ENCODE peak calls at places on chromosomes 4 and X, in six cellular contexts. F is GM12878, M is HepG2, Q is K562, Y is GM12891, N is H1. V is an unnamed sample.

GRCh38 chr4:165384608-165385007 is 5.8 kb downstream of the CPE start:
- DNase-seq in F (no peak), M (peak; percentile 23), Q (no peak), Y (no peak), N (no peak), V (no peak)

GRCh38 chr4:18248611-18249010 is 227.1 kb upstream of the LCORL start:
- DNase-seq in F (no peak), M (no peak), Q (no peak), Y (no peak), N (no peak), V (no peak)

GRCh38 chrX:137573356-137574101 is 7.6 kb downstream of the ZIC3 start:
- DNase-seq in F (no peak), M (no peak), Q (no peak), Y (no peak), N (peak; percentile 60), V (no peak)

GRCh38 chrX:138745215-138745614 is 33.7 kb upstream of the FGF13 start:
- DNase-seq in F (peak; percentile 8), M (peak; percentile 12), Q (peak; percentile 59), Y (no peak), N (no peak), V (peak; percentile 1)

GRCh38 chrX:136176399-136176825 is 29.1 kb downstream of the FHL1 start:
- DNase-seq in F (no peak), M (no peak), Q (no peak), Y (no peak), N (no peak), V (no peak)

GRCh38 chr4:4217123-4217522 is 9.6 kb downstream of the OTOP1 start:
- DNase-seq in F (no peak), M (no peak), Q (no peak), Y (no peak), N (no peak), V (no peak)

GRCh38 chrX:108699368-108699767 is 37.0 kb downstream of the IRS4 start:
- DNase-seq in F (peak; percentile 7), M (peak; percentile 13), Q (peak; percentile 5), Y (no peak), N (no peak), V (no peak)

GRCh38 chr4:180449395-180449956 is 1793.7 kb upstream of the TENM3 start:
- DNase-seq in F (no peak), M (peak; percentile 46), Q (no peak), Y (peak; percentile 5), N (no peak), V (no peak)

GRCh38 chrX:23228950-23229448 is 105.7 kb upstream of the PTCHD1 start:
- DNase-seq in F (no peak), M (no peak), Q (no peak), Y (no peak), N (no peak), V (no peak)

GRCh38 chr4:8400641-8401325 is 39.7 kb downstream of the ACOX3 start:
- DNase-seq in F (no peak), M (no peak), Q (no peak), Y (no peak), N (no peak), V (no peak)

GRCh38 chr4:125200556-125200955 is 114.2 kb upstream of the FAT4 start:
- DNase-seq in F (no peak), M (no peak), Q (no peak), Y (no peak), N (no peak), V (no peak)

GRCh38 chr4:26015133-26015651 is 101.2 kb downstream of the SMIM20 start:
- DNase-seq in F (no peak), M (no peak), Q (no peak), Y (no peak), N (no peak), V (no peak)

GRCh38 chr4:146945556-146946374 is at the start of gene TTC29:
- DNase-seq in F (peak; percentile 8), M (peak; percentile 57), Q (peak; percentile 95), Y (peak; percentile 60), N (peak; percentile 98), V (peak; percentile 66)

GRCh38 chr4:14934704-14935390 is 67.4 kb upstream of the CPEB2 start:
- DNase-seq in F (no peak), M (no peak), Q (no peak), Y (no peak), N (no peak), V (no peak)

GRCh38 chr4:93394488-93395185 is 433.9 kb upstream of the ATOH1 start:
- DNase-seq in F (no peak), M (no peak), Q (no peak), Y (no peak), N (no peak), V (no peak)

GRCh38 chr4:164799410-164799809 is 45.5 kb downstream of the SMIM31 start:
- DNase-seq in F (no peak), M (no peak), Q (no peak), Y (no peak), N (no peak), V (no peak)

GRCh38 chrX:49932786-49933185 is 10.4 kb downstream of the CLCN5 start:
- DNase-seq in F (no peak), M (no peak), Q (no peak), Y (no peak), N (no peak), V (no peak)

GRCh38 chrX:103607385-103608304 is at the start of gene TCEAL3:
- DNase-seq in F (no peak), M (no peak), Q (no peak), Y (no peak), N (peak; percentile 69), V (no peak)

GRCh38 chrX:109974906-109975655 is 27.8 kb upstream of the TMEM164 start:
- DNase-seq in F (no peak), M (no peak), Q (no peak), Y (no peak), N (no peak), V (no peak)

GRCh38 chr4:31538877-31539276 is 818.7 kb downstream of the PCDH7 start:
- DNase-seq in F (no peak), M (no peak), Q (no peak), Y (no peak), N (no peak), V (no peak)

GRCh38 chr4:176435891-176436499 is 116.2 kb downstream of the SPCS3 start:
- DNase-seq in F (no peak), M (no peak), Q (no peak), Y (no peak), N (no peak), V (no peak)

GRCh38 chr4:118173126-118173525 is 138.8 kb downstream of the NDST3 start:
- DNase-seq in F (no peak), M (no peak), Q (no peak), Y (no peak), N (no peak), V (no peak)

GRCh38 chr4:36267491-36268254 is 13.7 kb upstream of the DTHD1 start:
- DNase-seq in F (no peak), M (no peak), Q (no peak), Y (no peak), N (no peak), V (no peak)
- TF ChIP-seq POLR2A in F (no peak), M (no peak), Q (no peak), Y (no peak), N (no peak), V (no peak)

GRCh38 chr4:100540156-100540555 is 22.3 kb upstream of the EMCN start:
- DNase-seq in F (no peak), M (no peak), Q (no peak), Y (no peak), N (no peak), V (no peak)

GRCh38 chr4:100539706-100540105 is 21.9 kb upstream of the EMCN start:
- DNase-seq in F (no peak), M (no peak), Q (no peak), Y (no peak), N (no peak), V (no peak)
- TF ChIP-seq POLR2AphosphoS5 in F (no peak), M (no peak), Q (no peak), Y (no peak), N (no peak), V (no peak)

GRCh38 chrX:39648548-39649254 is 449.1 kb downstream of the BCOR start:
- DNase-seq in F (no peak), M (no peak), Q (no peak), Y (no peak), N (no peak), V (no peak)

GRCh38 chrX:39640866-39641265 is 456.9 kb downstream of the BCOR start:
- DNase-seq in F (no peak), M (no peak), Q (no peak), Y (no peak), N (no peak), V (no peak)

GRCh38 chrX:39643533-39643932 is 454.2 kb downstream of the BCOR start:
- DNase-seq in F (no peak), M (no peak), Q (no peak), Y (no peak), N (no peak), V (no peak)

GRCh38 chrX:39642071-39642470 is 455.7 kb downstream of the BCOR start:
- DNase-seq in F (no peak), M (peak; percentile 11), Q (no peak), Y (no peak), N (no peak), V (no peak)

DNA sequence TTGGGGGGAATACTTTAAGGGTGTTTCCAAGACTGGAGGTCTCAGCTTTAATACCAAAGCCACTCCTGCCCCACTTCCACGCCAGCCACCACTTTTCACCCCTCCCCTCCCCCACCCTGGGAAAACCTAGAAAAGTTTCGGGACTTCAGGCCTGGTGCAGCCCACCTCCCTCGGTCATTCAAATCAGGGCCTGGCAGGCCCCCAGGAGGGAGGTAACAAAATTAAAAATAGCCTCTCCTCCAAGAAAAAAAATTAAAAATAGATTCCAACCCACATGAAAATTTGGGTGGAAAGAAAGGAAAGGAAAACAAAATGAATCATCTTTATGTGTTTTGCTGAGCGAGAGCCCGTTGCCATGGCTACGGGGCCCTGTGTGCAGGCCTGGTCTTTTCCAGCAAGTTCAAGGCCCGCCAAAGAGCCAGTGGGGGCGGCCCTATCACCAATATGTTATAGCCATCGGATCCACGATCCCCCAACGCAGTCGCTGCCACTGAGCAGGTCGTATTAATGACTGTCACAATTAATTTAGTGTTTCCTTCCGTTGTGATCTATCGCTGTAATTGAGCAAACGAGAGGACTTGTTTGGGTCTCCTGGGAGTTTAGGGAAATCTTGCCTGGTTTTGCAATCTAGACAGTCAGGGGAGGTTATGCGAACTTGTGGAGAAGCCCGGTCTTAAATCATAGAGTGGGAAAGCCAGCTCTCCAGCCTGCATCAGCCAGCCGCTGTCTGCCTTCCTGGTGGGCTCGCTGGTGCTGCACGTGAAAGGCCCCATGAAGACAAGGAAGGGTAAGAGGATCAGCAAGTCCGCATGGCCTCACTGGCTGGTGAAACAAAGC is 452.5 kb downstream of the BCOR start:
- DNase-seq in F (no peak), M (no peak), Q (peak; percentile 28), Y (no peak), N (no peak), V (no peak)
- TF ChIP-seq TAF1 in F (no peak), M (no peak), Q (no peak), Y (no peak), N (no peak), V (no peak)

DNA sequence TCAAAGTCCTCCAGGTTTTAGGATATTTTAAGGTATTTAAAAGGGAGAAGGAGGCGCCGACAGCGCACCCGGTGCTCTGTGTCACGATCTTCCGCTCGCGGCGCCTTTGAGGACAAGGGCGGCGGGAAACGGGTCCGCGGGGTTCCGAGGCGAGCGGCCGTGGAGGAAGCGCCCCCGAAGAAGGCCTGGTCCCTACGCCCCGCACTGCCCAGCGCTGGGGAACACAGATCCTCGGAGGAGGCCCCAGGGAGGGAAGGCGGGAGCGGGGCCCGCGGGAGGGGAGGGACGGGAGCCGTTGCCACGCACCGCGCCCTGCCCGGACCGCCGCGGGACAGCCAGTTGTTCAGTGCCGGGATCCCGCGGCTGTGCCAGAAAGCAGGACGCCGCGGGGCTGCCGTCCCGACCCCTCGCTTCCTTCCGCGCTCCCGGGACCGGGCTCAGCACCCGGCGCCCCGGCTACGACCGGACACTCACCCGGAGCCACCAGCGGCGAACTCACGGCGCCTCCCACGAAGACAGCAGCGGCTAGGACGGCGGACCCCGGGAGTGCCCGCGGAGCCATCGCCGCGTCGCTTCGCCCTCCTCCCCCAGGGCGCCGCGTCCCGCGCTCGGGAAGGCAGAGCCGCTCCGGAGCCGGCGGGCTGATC is 327 bp downstream of the RELL1 start:
- DNase-seq in F (no peak), M (no peak), Q (peak; percentile 53), Y (no peak), N (no peak), V (peak; percentile 24)
- TF ChIP-seq POLR2A in F (peak; percentile 92), M (peak; percentile 93), Q (peak; percentile 67), Y (peak; percentile 56), N (peak; percentile 84), V (peak; percentile 87)

V was measured in GM12892.